ENCODE peak calls at places on chromosomes 12 and 14, in five cellular contexts. K, C, Y, E and N are unnamed samples.

GRCh38 chr12:90086281-90086680 is 377.6 kb upstream of the ATP2B1 start:
- DNase-seq in K (no peak), C (no peak), Y (no peak), E (no peak), N (no peak)

GRCh38 chr12:25801621-25802243 is 156.8 kb upstream of the RASSF8 start:
- DNase-seq in K (no peak), C (no peak), Y (no peak), E (no peak), N (no peak)

GRCh38 chr12:39372929-39373328 is 70.0 kb downstream of the KIF21A start:
- DNase-seq in K (no peak), C (no peak), Y (no peak), E (no peak), N (no peak)

GRCh38 chr12:116096874-116097273 is 180.6 kb downstream of the MED13L start:
- DNase-seq in K (no peak), C (no peak), Y (no peak), E (no peak), N (no peak)

GRCh38 chr12:127334924-127335644 is 931.9 kb upstream of the TMEM132C start:
- DNase-seq in K (no peak), C (no peak), Y (no peak), E (no peak), N (no peak)

GRCh38 chr12:27766587-27766986 is 13.4 kb upstream of the KLHL42 start:
- DNase-seq in K (no peak), C (no peak), Y (no peak), E (no peak), N (no peak)

GRCh38 chr14:68020999-68021663 is 201.6 kb downstream of the RAD51B start:
- DNase-seq in K (no peak), C (no peak), Y (no peak), E (no peak), N (no peak)

GRCh38 chr12:105164068-105164467 is 56.5 kb downstream of the WASHC4 start:
- DNase-seq in K (no peak), C (no peak), Y (no peak), E (no peak), N (no peak)

GRCh38 chr14:90409209-90409730 is 12.4 kb downstream of the CALM1 start:
- DNase-seq in K (peak), C (no peak), Y (peak), E (no peak), N (peak)

GRCh38 chr12:105741786-105742566 is 396.8 kb downstream of the NUAK1 start:
- DNase-seq in K (peak), C (no peak), Y (no peak), E (no peak), N (peak)

GRCh38 chr14:99148131-99148530 is 123.9 kb downstream of the BCL11B start:
- DNase-seq in K (no peak), C (no peak), Y (no peak), E (no peak), N (no peak)

GRCh38 chr14:50821471-50822464 is 9.2 kb downstream of the NIN start:
- DNase-seq in K (no peak), C (peak), Y (no peak), E (peak), N (no peak)

GRCh38 chr12:93571360-93571853 is 1.1 kb upstream of the SOCS2 start:
- DNase-seq in K (peak), C (peak), Y (peak), E (peak), N (peak)

GRCh38 chr14:99752486-99753121 is 40.6 kb upstream of the EML1 start:
- DNase-seq in K (no peak), C (no peak), Y (peak), E (no peak), N (peak)

GRCh38 chr12:94806617-94807016 is 156.3 kb upstream of the TMCC3 start:
- DNase-seq in K (no peak), C (no peak), Y (no peak), E (no peak), N (no peak)

GRCh38 chr12:116818341-116818856 is 62.8 kb downstream of the HRK start:
- DNase-seq in K (no peak), C (peak), Y (no peak), E (no peak), N (no peak)

GRCh38 chr14:102544745-102545460 is 35.3 kb upstream of the ANKRD9 start:
- DNase-seq in K (no peak), C (no peak), Y (no peak), E (peak), N (no peak)

GRCh38 chr14:59631237-59631636 is 54.6 kb upstream of the CCDC175 start:
- DNase-seq in K (peak), C (no peak), Y (no peak), E (peak), N (no peak)